ENCODE peak calls at places on chromosome X, in six cellular contexts. A is sciatic nerve; Y is EH; V is GM04503; W is activated naive CD4-positive, alpha-beta T cell; S is NCI-H510A treated with DMSO at 0.1 percent for 48 hours. Q is an unnamed sample.

GRCh38 chrX:85963736-85964135 is 83.6 kb downstream of the CHM start:
- DNase-seq in A (no peak), Y (peak; percentile 75), V (peak; percentile 28), W (no peak), S (no peak), Q (peak; percentile 73)

GRCh38 chrX:24956828-24957227 is 58.9 kb downstream of the ARX start:
- DNase-seq in A (no peak), Y (peak; percentile 20), V (no peak), W (no peak), S (no peak), Q (no peak)

GRCh38 chrX:98299785-98300184 is 1416.1 kb downstream of the RPA4 start:
- DNase-seq in A (no peak), Y (peak; percentile 1), V (no peak), W (no peak), S (no peak), Q (no peak)

GRCh38 chrX:45849261-45849660 is 648.6 kb upstream of the DIPK2B start:
- DNase-seq in A (no peak), Y (peak; percentile 81), V (peak; percentile 55), W (no peak), S (peak; percentile 33), Q (peak; percentile 90)

GRCh38 chrX:42087960-42088359 is 164.6 kb upstream of the CASK start:
- DNase-seq in A (no peak), Y (no peak), V (no peak), W (no peak), S (no peak), Q (no peak)

GRCh38 chrX:34884693-34885277 is 57.8 kb upstream of the FAM47B start:
- DNase-seq in A (no peak), Y (peak; percentile 82), V (peak; percentile 67), W (no peak), S (peak; percentile 28), Q (peak; percentile 42)

GRCh38 chrX:72126539-72127140 is 5.1 kb downstream of the RTL5 start:
- DNase-seq in A (peak; percentile 94), Y (peak; percentile 90), V (peak; percentile 43), W (peak; percentile 73), S (peak; percentile 61), Q (peak; percentile 97)

GRCh38 chrX:143648705-143649104 is 12.8 kb upstream of the SLITRK4 start:
- DNase-seq in A (no peak), Y (no peak), V (no peak), W (no peak), S (no peak), Q (no peak)

GRCh38 chrX:35115205-35115604 is 172.6 kb downstream of the FAM47B start:
- DNase-seq in A (no peak), Y (peak; percentile 87), V (peak; percentile 24), W (no peak), S (no peak), Q (peak; percentile 58)

GRCh38 chrX:55008571-55009358 is 8.6 kb downstream of the APEX2 start:
- DNase-seq in A (no peak), Y (peak; percentile 77), V (peak; percentile 9), W (no peak), S (no peak), Q (peak; percentile 74)

GRCh38 chrX:35040871-35041270 is 98.3 kb downstream of the FAM47B start:
- DNase-seq in A (no peak), Y (peak; percentile 59), V (no peak), W (no peak), S (no peak), Q (no peak)

GRCh38 chrX:154019633-154020499 is at the start of gene IRAK1:
- DNase-seq in A (no peak), Y (peak; percentile 66), V (no peak), W (no peak), S (peak; percentile 19), Q (peak; percentile 99)

GRCh38 chrX:65679071-65679540 is 11.7 kb downstream of the MSN start:
- DNase-seq in A (no peak), Y (peak; percentile 75), V (no peak), W (no peak), S (no peak), Q (no peak)

GRCh38 chrX:31423575-31424284 is 351.9 kb upstream of the FTHL17 start:
- DNase-seq in A (peak; percentile 66), Y (peak; percentile 71), V (peak; percentile 36), W (no peak), S (peak; percentile 25), Q (no peak)

GRCh38 chrX:3545901-3546300 is 167.5 kb downstream of the PRKX start:
- DNase-seq in A (no peak), Y (peak; percentile 51), V (no peak), W (no peak), S (no peak), Q (no peak)

GRCh38 chrX:39705299-39705698 is 392.5 kb downstream of the BCOR start:
- DNase-seq in A (peak; percentile 68), Y (peak; percentile 84), V (peak; percentile 54), W (no peak), S (peak; percentile 9), Q (peak; percentile 71)

GRCh38 chrX:10496345-10496965 is 123.9 kb downstream of the MID1 start:
- DNase-seq in A (no peak), Y (peak; percentile 92), V (peak; percentile 80), W (no peak), S (no peak), Q (peak; percentile 27)

GRCh38 chrX:57137481-57137880 is 284 bp upstream of the SPIN2A start:
- DNase-seq in A (no peak), Y (peak; percentile 37), V (no peak), W (no peak), S (peak; percentile 20), Q (peak; percentile 47)

GRCh38 chrX:104428231-104428630 is 137.8 kb upstream of the IL1RAPL2 start:
- DNase-seq in A (no peak), Y (no peak), V (no peak), W (no peak), S (no peak), Q (no peak)

GRCh38 chrX:1778817-1779216 is 164.0 kb downstream of the ASMT start:
- DNase-seq in A (no peak), Y (peak; percentile 60), V (no peak), W (no peak), S (no peak), Q (peak; percentile 58)

GRCh38 chrX:16762579-16762978 is 23.7 kb upstream of the TXLNG start:
- DNase-seq in A (no peak), Y (no peak), V (no peak), W (no peak), S (no peak), Q (no peak)

GRCh38 chrX:131649741-131650140 is 105.9 kb downstream of the OR13H1 start:
- DNase-seq in A (no peak), Y (no peak), V (no peak), W (no peak), S (no peak), Q (no peak)

GRCh38 chrX:15998350-15998749 is 125.0 kb upstream of the GRPR start:
- DNase-seq in A (no peak), Y (no peak), V (no peak), W (no peak), S (no peak), Q (no peak)

GRCh38 chrX:67780694-67781109 is 236.9 kb downstream of the AR start:
- DNase-seq in A (peak; percentile 89), Y (peak; percentile 98), V (peak; percentile 32), W (no peak), S (no peak), Q (peak; percentile 45)

GRCh38 chrX:153948847-153949819 is 4.7 kb upstream of the RENBP start:
- DNase-seq in A (no peak), Y (no peak), V (no peak), W (no peak), S (no peak), Q (no peak)

GRCh38 chrX:131816551-131817136 is 206.5 kb upstream of the STK26 start:
- DNase-seq in A (peak; percentile 89), Y (peak; percentile 3), V (no peak), W (peak; percentile 20), S (no peak), Q (no peak)

GRCh38 chrX:55167124-55167523 is 53.0 kb upstream of the PAGE5 start:
- DNase-seq in A (no peak), Y (peak; percentile 7), V (no peak), W (no peak), S (no peak), Q (no peak)

GRCh38 chrX:36407886-36408285 is 488.4 kb downstream of the CFAP47 start:
- DNase-seq in A (no peak), Y (no peak), V (no peak), W (no peak), S (peak; percentile 52), Q (no peak)

GRCh38 chrX:31847773-31848172 is 775.9 kb upstream of the FTHL17 start:
- DNase-seq in A (no peak), Y (no peak), V (no peak), W (no peak), S (no peak), Q (no peak)

GRCh38 chrX:71823391-71824057 is 60.4 kb downstream of the CXorf49B start:
- DNase-seq in A (no peak), Y (no peak), V (no peak), W (no peak), S (no peak), Q (no peak)

GRCh38 chrX:346034-346813 is 27.6 kb upstream of the GTPBP6 start:
- DNase-seq in A (peak; percentile 52), Y (no peak), V (no peak), W (no peak), S (no peak), Q (no peak)

GRCh38 chrX:151030845-151031244 is 47.7 kb downstream of the HMGB3 start:
- DNase-seq in A (no peak), Y (no peak), V (no peak), W (no peak), S (no peak), Q (no peak)

Q was measured in osteoblast.